ENCODE peak calls at places on chromosomes 6 and 20, in nine cellular contexts. Y is AG10803, J is GM13976, K is dorsolateral prefrontal cortex, S is body of pancreas, R is heart right ventricle, P is fibroblast of pulmonary artery, D is SK-N-SH, U is endodermal cell. F is an unnamed sample.

GRCh38 chr6:154878866-154879491 is 116.1 kb upstream of the TIAM2 start:
- DNase-seq in Y (no peak), J (no peak), K (no peak), S (no peak), R (no peak), P (peak), D (no peak), U (no peak), F (no peak)

GRCh38 chr6:167047554-167047953 is 48.4 kb downstream of the CEP43 start:
- DNase-seq in Y (no peak), J (peak), K (no peak), S (no peak), R (no peak), P (no peak), D (no peak), U (no peak), F (no peak)

GRCh38 chr20:51563597-51564332 is 21.2 kb upstream of the NFATC2 start:
- DNase-seq in Y (peak), J (no peak), K (no peak), S (peak), R (peak), P (peak), D (peak), U (peak), F (no peak)

GRCh38 chr20:330233-331149 is 5.1 kb downstream of the SOX12 start:
- DNase-seq in Y (peak), J (peak), K (peak), S (peak), R (peak), P (peak), D (peak), U (peak), F (no peak)

GRCh38 chr6:133778414-133778813 is 110.5 kb upstream of the TCF21 start:
- DNase-seq in Y (peak), J (no peak), K (no peak), S (no peak), R (peak), P (peak), D (no peak), U (no peak), F (no peak)

GRCh38 chr6:29528988-29529560 is 30.5 kb downstream of the UBD start:
- DNase-seq in Y (no peak), J (no peak), K (no peak), S (no peak), R (no peak), P (no peak), D (no peak), U (peak), F (no peak)

GRCh38 chr6:37373822-37374514 is 20.2 kb downstream of the RNF8 start:
- DNase-seq in Y (no peak), J (no peak), K (no peak), S (no peak), R (no peak), P (peak), D (no peak), U (no peak), F (no peak)

GRCh38 chr6:124356276-124356810 is 552.7 kb downstream of the NKAIN2 start:
- DNase-seq in Y (no peak), J (no peak), K (no peak), S (no peak), R (no peak), P (no peak), D (no peak), U (no peak), F (no peak)

GRCh38 chr6:7311920-7312615 is 931 bp downstream of the SSR1 start:
- DNase-seq in Y (peak), J (no peak), K (peak), S (no peak), R (no peak), P (peak), D (no peak), U (no peak), F (no peak)

GRCh38 chr6:33613146-33613793 is 7.9 kb upstream of the ITPR3 start:
- DNase-seq in Y (peak), J (no peak), K (no peak), S (peak), R (no peak), P (no peak), D (no peak), U (no peak), F (no peak)

GRCh38 chr6:56334937-56335336 is 87.6 kb upstream of the COL21A1 start:
- DNase-seq in Y (peak), J (no peak), K (no peak), S (no peak), R (no peak), P (peak), D (no peak), U (no peak), F (no peak)

GRCh38 chr6:73064261-73064660 is 161.0 kb downstream of the KHDC1L start:
- DNase-seq in Y (peak), J (no peak), K (no peak), S (no peak), R (no peak), P (no peak), D (no peak), U (no peak), F (no peak)

GRCh38 chr20:62524486-62524885 is 48.7 kb upstream of the GATA5 start:
- DNase-seq in Y (peak), J (no peak), K (no peak), S (no peak), R (no peak), P (peak), D (peak), U (no peak), F (no peak)

GRCh38 chr20:362271-363254 is 15.7 kb downstream of the NRSN2 start:
- DNase-seq in Y (peak), J (peak), K (peak), S (peak), R (peak), P (peak), D (peak), U (peak), F (no peak)

GRCh38 chr20:37801921-37802320 is 101.0 kb upstream of the VSTM2L start:
- DNase-seq in Y (no peak), J (no peak), K (no peak), S (no peak), R (no peak), P (peak), D (no peak), U (no peak), F (no peak)

GRCh38 chr6:136225496-136225895 is 24.6 kb downstream of the MTFR2 start:
- DNase-seq in Y (no peak), J (no peak), K (no peak), S (no peak), R (no peak), P (no peak), D (no peak), U (no peak), F (no peak)

GRCh38 chr20:51586005-51586440 is 43.5 kb upstream of the NFATC2 start:
- DNase-seq in Y (peak), J (no peak), K (no peak), S (no peak), R (no peak), P (peak), D (no peak), U (peak), F (no peak)

GRCh38 chr6:84282566-84282965 is 55.1 kb upstream of the CEP162 start:
- DNase-seq in Y (peak), J (no peak), K (no peak), S (peak), R (no peak), P (peak), D (no peak), U (no peak), F (no peak)

GRCh38 chr6:52834481-52834880 is 6.1 kb downstream of the GSTA5 start:
- DNase-seq in Y (peak), J (no peak), K (no peak), S (no peak), R (no peak), P (no peak), D (no peak), U (no peak), F (no peak)

GRCh38 chr6:164010446-164011071 is 596.0 kb downstream of the QKI start:
- DNase-seq in Y (no peak), J (no peak), K (peak), S (no peak), R (peak), P (peak), D (no peak), U (no peak), F (no peak)

GRCh38 chr20:62025394-62025793 is 40.3 kb downstream of the TAF4 start:
- DNase-seq in Y (peak), J (no peak), K (no peak), S (no peak), R (no peak), P (peak), D (no peak), U (no peak), F (no peak)

GRCh38 chr6:136723780-136724179 is 68.5 kb downstream of the MAP3K5 start:
- DNase-seq in Y (no peak), J (no peak), K (no peak), S (peak), R (no peak), P (no peak), D (no peak), U (no peak), F (no peak)

GRCh38 chr6:85250586-85251216 is 199.2 kb upstream of the NT5E start:
- DNase-seq in Y (peak), J (no peak), K (no peak), S (no peak), R (peak), P (peak), D (no peak), U (no peak), F (no peak)

GRCh38 chr20:20226554-20226953 is 141.3 kb upstream of the INSM1 start:
- DNase-seq in Y (no peak), J (no peak), K (no peak), S (no peak), R (no peak), P (no peak), D (no peak), U (no peak), F (no peak)

GRCh38 chr20:23879811-23880374 is 345 bp upstream of the CST5 start:
- DNase-seq in Y (no peak), J (no peak), K (no peak), S (peak), R (no peak), P (no peak), D (no peak), U (no peak), F (no peak)

GRCh38 chr6:1606533-1607235 is 3.0 kb upstream of the FOXC1 start:
- DNase-seq in Y (no peak), J (no peak), K (no peak), S (peak), R (no peak), P (no peak), D (peak), U (peak), F (no peak)

GRCh38 chr6:35077006-35077712 is 64.0 kb downstream of the TCP11 start:
- DNase-seq in Y (no peak), J (no peak), K (no peak), S (no peak), R (no peak), P (no peak), D (no peak), U (no peak), F (no peak)

DNA sequence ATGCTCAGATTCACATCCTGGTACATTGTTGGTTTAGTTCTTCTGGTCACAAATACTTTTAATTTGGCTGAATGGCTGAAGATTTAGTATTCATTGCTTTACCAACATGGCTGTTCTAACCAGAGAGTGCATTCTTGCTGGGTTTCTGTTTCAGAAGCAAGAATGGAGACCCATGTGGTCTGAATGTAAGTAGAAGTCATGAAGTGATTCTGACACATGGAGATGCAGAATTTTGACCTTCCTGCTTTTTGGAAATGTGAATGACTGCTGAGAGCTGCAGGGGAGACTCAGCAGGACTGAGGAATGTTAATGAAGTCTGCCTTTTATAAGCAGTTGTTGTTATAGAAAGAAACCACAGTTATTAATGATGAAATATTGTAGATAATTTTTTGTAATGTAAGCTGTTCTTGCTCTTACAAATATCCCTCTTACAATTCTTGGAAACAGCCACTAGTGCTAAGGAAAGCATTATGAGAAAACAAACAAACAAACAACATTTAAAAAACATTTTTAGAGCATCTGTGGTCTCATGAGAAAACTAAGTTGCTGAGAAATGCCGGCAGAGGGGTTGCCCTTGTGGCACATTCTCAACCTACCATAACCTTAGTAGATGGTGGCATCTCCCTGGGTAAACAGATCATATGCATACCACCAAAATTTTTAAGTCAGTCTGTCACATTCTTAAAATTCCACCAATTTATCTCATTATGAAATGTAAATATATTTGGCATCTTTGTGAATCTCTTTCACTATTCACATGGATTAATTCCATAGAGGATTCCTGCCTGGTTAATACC is 575.9 kb upstream of the MARCKS start:
- DNase-seq in Y (peak), J (no peak), K (no peak), S (no peak), R (no peak), P (no peak), D (no peak), U (no peak), F (no peak)
- TF ChIP-seq CTCF in Y (no peak), J (no peak), K (no peak), S (no peak), R (no peak), P (no peak), D (no peak), U (no peak), F (no peak)

GRCh38 chr6:5950448-5950847 is 56.3 kb downstream of the NRN1 start:
- DNase-seq in Y (peak), J (no peak), K (no peak), S (peak), R (peak), P (no peak), D (peak), U (peak), F (no peak)
- TF ChIP-seq CTCF in Y (peak), J (peak), K (peak), S (no peak), R (peak), P (no peak), D (peak), U (peak), F (peak)

DNA sequence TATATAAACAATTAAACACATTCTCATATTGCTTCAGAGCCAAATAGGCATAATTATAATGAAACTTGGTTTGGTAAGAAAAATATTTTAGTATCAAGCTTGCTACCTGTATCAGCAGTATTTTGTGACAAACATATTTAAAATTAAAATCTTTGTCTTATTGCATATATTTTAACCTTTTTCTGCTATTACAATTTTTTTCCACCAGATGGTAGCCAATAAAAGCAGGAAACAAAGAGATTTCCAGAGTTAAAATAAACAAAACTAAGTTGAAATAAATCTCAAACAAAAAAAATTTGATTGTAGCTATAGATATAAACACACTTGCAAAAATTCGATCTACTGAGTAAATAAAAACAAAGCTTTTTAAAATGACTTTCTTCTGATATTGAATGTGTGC is 491.3 kb upstream of the GJE1 start:
- DNase-seq in Y (no peak), J (no peak), K (no peak), S (no peak), R (no peak), P (no peak), D (no peak), U (no peak), F (no peak)
- TF ChIP-seq CTCF in Y (no peak), J (no peak), K (no peak), S (no peak), R (no peak), P (no peak), D (peak), U (no peak), F (no peak)

GRCh38 chr6:10416516-10416862 is 1.6 kb upstream of the TFAP2A start:
- DNase-seq in Y (no peak), J (no peak), K (no peak), S (no peak), R (no peak), P (no peak), D (no peak), U (no peak), F (no peak)

GRCh38 chr6:10412948-10413849 is 1.7 kb downstream of the TFAP2A start:
- DNase-seq in Y (no peak), J (no peak), K (no peak), S (peak), R (no peak), P (no peak), D (no peak), U (peak), F (no peak)

GRCh38 chr6:10413850-10414765 is 766 bp downstream of the TFAP2A start:
- DNase-seq in Y (no peak), J (no peak), K (no peak), S (no peak), R (no peak), P (peak), D (no peak), U (peak), F (no peak)

GRCh38 chr6:10415593-10416480 is 963 bp upstream of the TFAP2A start:
- DNase-seq in Y (no peak), J (no peak), K (no peak), S (no peak), R (no peak), P (no peak), D (no peak), U (no peak), F (no peak)

GRCh38 chr6:10414766-10415592 is at the start of gene TFAP2A:
- DNase-seq in Y (peak), J (no peak), K (no peak), S (no peak), R (no peak), P (peak), D (no peak), U (peak), F (no peak)
- TF ChIP-seq CTCF in Y (peak), J (no peak), K (no peak), S (no peak), R (no peak), P (peak), D (peak), U (peak), F (no peak)

GRCh38 chr6:13769655-13770053 is 44.7 kb downstream of the MCUR1 start:
- DNase-seq in Y (no peak), J (no peak), K (no peak), S (no peak), R (no peak), P (no peak), D (peak), U (peak), F (no peak)
- TF ChIP-seq CTCF in Y (peak), J (no peak), K (no peak), S (no peak), R (no peak), P (no peak), D (peak), U (peak), F (no peak)

F was measured in D721Med.